ENCODE peak calls at places on chromosomes 6 and 20, in five cellular contexts. One of them, this sample, is unnamed.

GRCh38 chr6:159110013-159110412 is 59.2 kb upstream of the FNDC1 start:
- DNase-seq in WTC11: peak
- DNase-seq in astrocyte of the spinal cord: peak
- DNase-seq in Calu3: peak
- DNase-seq in endodermal cell: peak
- DNase-seq in this sample: no peak

GRCh38 chr6:112007805-112008204 is 46.1 kb upstream of the CCN6 start:
- DNase-seq in WTC11: no peak
- DNase-seq in astrocyte of the spinal cord: no peak
- DNase-seq in Calu3: no peak
- DNase-seq in endodermal cell: no peak
- DNase-seq in this sample: no peak

GRCh38 chr6:71444222-71444621 is 155.6 kb downstream of the OGFRL1 start:
- DNase-seq in WTC11: no peak
- DNase-seq in astrocyte of the spinal cord: no peak
- DNase-seq in Calu3: no peak
- DNase-seq in endodermal cell: no peak
- DNase-seq in this sample: no peak

GRCh38 chr6:20153194-20153593 is 59.1 kb downstream of the MBOAT1 start:
- DNase-seq in WTC11: no peak
- DNase-seq in astrocyte of the spinal cord: no peak
- DNase-seq in Calu3: no peak
- DNase-seq in endodermal cell: peak
- DNase-seq in this sample: no peak

GRCh38 chr6:10322991-10323390 is 91.9 kb downstream of the TFAP2A start:
- DNase-seq in WTC11: no peak
- DNase-seq in astrocyte of the spinal cord: no peak
- DNase-seq in Calu3: no peak
- DNase-seq in endodermal cell: no peak
- DNase-seq in this sample: no peak

GRCh38 chr6:108200631-108201030 is 34.8 kb downstream of the NR2E1 start:
- DNase-seq in WTC11: no peak
- DNase-seq in astrocyte of the spinal cord: peak
- DNase-seq in Calu3: peak
- DNase-seq in endodermal cell: no peak
- DNase-seq in this sample: no peak

GRCh38 chr6:56370591-56371198 is 123.3 kb upstream of the COL21A1 start:
- DNase-seq in WTC11: no peak
- DNase-seq in astrocyte of the spinal cord: peak
- DNase-seq in Calu3: no peak
- DNase-seq in endodermal cell: no peak
- DNase-seq in this sample: peak

GRCh38 chr6:151317206-151317994 is 74.0 kb downstream of the ZBTB2 start:
- DNase-seq in WTC11: no peak
- DNase-seq in astrocyte of the spinal cord: peak
- DNase-seq in Calu3: no peak
- DNase-seq in endodermal cell: no peak
- DNase-seq in this sample: no peak

GRCh38 chr6:149028767-149029405 is 282.1 kb downstream of the UST start:
- DNase-seq in WTC11: no peak
- DNase-seq in astrocyte of the spinal cord: peak
- DNase-seq in Calu3: peak
- DNase-seq in endodermal cell: no peak
- DNase-seq in this sample: peak

GRCh38 chr20:44083220-44083933 is 103.6 kb downstream of the JPH2 start:
- DNase-seq in WTC11: no peak
- DNase-seq in astrocyte of the spinal cord: peak
- DNase-seq in Calu3: peak
- DNase-seq in endodermal cell: no peak
- DNase-seq in this sample: no peak

GRCh38 chr20:57316795-57317201 is 12.8 kb upstream of the SPO11 start:
- DNase-seq in WTC11: no peak
- DNase-seq in astrocyte of the spinal cord: no peak
- DNase-seq in Calu3: no peak
- DNase-seq in endodermal cell: peak
- DNase-seq in this sample: no peak

GRCh38 chr6:156423829-156424228 is 353.3 kb upstream of the ARID1B start:
- DNase-seq in WTC11: no peak
- DNase-seq in astrocyte of the spinal cord: no peak
- DNase-seq in Calu3: no peak
- DNase-seq in endodermal cell: no peak
- DNase-seq in this sample: no peak

GRCh38 chr20:63578224-63579016 is 4.4 kb upstream of the HELZ2 start:
- DNase-seq in WTC11: no peak
- DNase-seq in astrocyte of the spinal cord: no peak
- DNase-seq in Calu3: no peak
- DNase-seq in endodermal cell: no peak
- DNase-seq in this sample: no peak

GRCh38 chr20:63577317-63577894 is 3.4 kb upstream of the HELZ2 start:
- DNase-seq in WTC11: no peak
- DNase-seq in astrocyte of the spinal cord: no peak
- DNase-seq in Calu3: no peak
- DNase-seq in endodermal cell: no peak
- DNase-seq in this sample: no peak

GRCh38 chr20:63582382-63583063 is 8.5 kb upstream of the HELZ2 start:
- DNase-seq in WTC11: no peak
- DNase-seq in astrocyte of the spinal cord: no peak
- DNase-seq in Calu3: no peak
- DNase-seq in endodermal cell: no peak
- DNase-seq in this sample: no peak

GRCh38 chr20:63579017-63579705 is 5.1 kb upstream of the HELZ2 start:
- DNase-seq in WTC11: no peak
- DNase-seq in astrocyte of the spinal cord: no peak
- DNase-seq in Calu3: no peak
- DNase-seq in endodermal cell: no peak
- DNase-seq in this sample: no peak

GRCh38 chr20:63580796-63581461 is 6.9 kb upstream of the HELZ2 start:
- DNase-seq in WTC11: peak
- DNase-seq in astrocyte of the spinal cord: peak
- DNase-seq in Calu3: peak
- DNase-seq in endodermal cell: peak
- DNase-seq in this sample: no peak
- TF ChIP-seq CTCF in WTC11: no peak
- TF ChIP-seq CTCF in astrocyte of the spinal cord: peak
- TF ChIP-seq CTCF in Calu3: peak
- TF ChIP-seq CTCF in endodermal cell: peak
- TF ChIP-seq CTCF in this sample: peak

GRCh38 chr6:17593246-17593645 is 6.9 kb upstream of the FAM8A1 start:
- DNase-seq in WTC11: no peak
- DNase-seq in astrocyte of the spinal cord: no peak
- DNase-seq in Calu3: no peak
- DNase-seq in endodermal cell: no peak
- DNase-seq in this sample: no peak
- TF ChIP-seq CTCF in WTC11: no peak
- TF ChIP-seq CTCF in astrocyte of the spinal cord: no peak
- TF ChIP-seq CTCF in Calu3: no peak
- TF ChIP-seq CTCF in endodermal cell: no peak
- TF ChIP-seq CTCF in this sample: no peak

GRCh38 chr20:10404023-10404628 is 29.9 kb downstream of the MKKS start:
- DNase-seq in WTC11: no peak
- DNase-seq in astrocyte of the spinal cord: no peak
- DNase-seq in Calu3: no peak
- DNase-seq in endodermal cell: no peak
- DNase-seq in this sample: no peak
- TF ChIP-seq CTCF in WTC11: no peak
- TF ChIP-seq CTCF in astrocyte of the spinal cord: no peak
- TF ChIP-seq CTCF in Calu3: no peak
- TF ChIP-seq CTCF in endodermal cell: no peak
- TF ChIP-seq CTCF in this sample: no peak

DNA sequence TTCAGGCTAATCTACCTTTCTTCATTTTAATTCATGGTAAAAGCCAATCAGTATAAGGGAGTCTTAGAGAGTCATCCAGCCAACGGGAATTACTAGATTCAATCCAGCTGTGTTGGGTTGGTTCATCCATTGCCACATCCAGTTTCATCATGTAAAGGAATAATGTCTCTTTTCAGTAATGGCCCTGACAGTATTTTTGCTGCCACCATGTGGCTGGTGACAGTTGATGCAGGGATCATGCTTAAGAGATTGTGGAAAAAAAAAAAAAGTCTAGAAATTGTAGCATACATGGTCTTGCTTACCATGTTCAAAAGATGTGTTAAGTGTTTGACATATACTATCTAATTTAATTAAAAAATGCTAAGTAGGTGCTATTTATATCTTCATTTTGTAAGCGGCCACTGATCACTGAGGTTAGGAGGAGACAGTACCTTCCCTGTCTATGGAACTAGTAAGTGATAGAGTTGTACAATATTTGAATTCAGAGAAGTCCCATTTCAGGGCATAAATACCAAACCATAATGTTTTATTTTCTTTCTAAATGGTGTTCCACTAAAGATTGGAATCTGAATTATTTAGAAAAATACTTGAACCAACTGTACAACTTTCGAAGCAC is 135.9 kb downstream of the KHDRBS2 start:
- DNase-seq in WTC11: no peak
- DNase-seq in astrocyte of the spinal cord: peak
- DNase-seq in Calu3: peak
- DNase-seq in endodermal cell: peak
- DNase-seq in this sample: peak
- TF ChIP-seq CTCF in WTC11: peak
- TF ChIP-seq CTCF in astrocyte of the spinal cord: peak
- TF ChIP-seq CTCF in Calu3: peak
- TF ChIP-seq CTCF in endodermal cell: peak
- TF ChIP-seq CTCF in this sample: peak

GRCh38 chr6:150076196-150076893 is 7.4 kb upstream of the ULBP3 start:
- DNase-seq in WTC11: no peak
- DNase-seq in astrocyte of the spinal cord: peak
- DNase-seq in Calu3: no peak
- DNase-seq in endodermal cell: no peak
- DNase-seq in this sample: no peak
- TF ChIP-seq CTCF in WTC11: no peak
- TF ChIP-seq CTCF in astrocyte of the spinal cord: no peak
- TF ChIP-seq CTCF in Calu3: no peak
- TF ChIP-seq CTCF in endodermal cell: peak
- TF ChIP-seq CTCF in this sample: no peak

GRCh38 chr20:23052904-23053303 is 3.4 kb upstream of the THBD start:
- DNase-seq in WTC11: no peak
- DNase-seq in astrocyte of the spinal cord: no peak
- DNase-seq in Calu3: no peak
- DNase-seq in endodermal cell: no peak
- DNase-seq in this sample: no peak

GRCh38 chr20:23049201-23049932 is at the start of gene THBD:
- DNase-seq in WTC11: peak
- DNase-seq in astrocyte of the spinal cord: peak
- DNase-seq in Calu3: peak
- DNase-seq in endodermal cell: peak
- DNase-seq in this sample: peak

GRCh38 chr20:23049933-23050838 is 714 bp upstream of the THBD start:
- DNase-seq in WTC11: peak
- DNase-seq in astrocyte of the spinal cord: peak
- DNase-seq in Calu3: peak
- DNase-seq in endodermal cell: peak
- DNase-seq in this sample: peak

GRCh38 chr20:23048283-23049200 is 930 bp downstream of the THBD start:
- DNase-seq in WTC11: peak
- DNase-seq in astrocyte of the spinal cord: no peak
- DNase-seq in Calu3: peak
- DNase-seq in endodermal cell: peak
- DNase-seq in this sample: peak

DNA sequence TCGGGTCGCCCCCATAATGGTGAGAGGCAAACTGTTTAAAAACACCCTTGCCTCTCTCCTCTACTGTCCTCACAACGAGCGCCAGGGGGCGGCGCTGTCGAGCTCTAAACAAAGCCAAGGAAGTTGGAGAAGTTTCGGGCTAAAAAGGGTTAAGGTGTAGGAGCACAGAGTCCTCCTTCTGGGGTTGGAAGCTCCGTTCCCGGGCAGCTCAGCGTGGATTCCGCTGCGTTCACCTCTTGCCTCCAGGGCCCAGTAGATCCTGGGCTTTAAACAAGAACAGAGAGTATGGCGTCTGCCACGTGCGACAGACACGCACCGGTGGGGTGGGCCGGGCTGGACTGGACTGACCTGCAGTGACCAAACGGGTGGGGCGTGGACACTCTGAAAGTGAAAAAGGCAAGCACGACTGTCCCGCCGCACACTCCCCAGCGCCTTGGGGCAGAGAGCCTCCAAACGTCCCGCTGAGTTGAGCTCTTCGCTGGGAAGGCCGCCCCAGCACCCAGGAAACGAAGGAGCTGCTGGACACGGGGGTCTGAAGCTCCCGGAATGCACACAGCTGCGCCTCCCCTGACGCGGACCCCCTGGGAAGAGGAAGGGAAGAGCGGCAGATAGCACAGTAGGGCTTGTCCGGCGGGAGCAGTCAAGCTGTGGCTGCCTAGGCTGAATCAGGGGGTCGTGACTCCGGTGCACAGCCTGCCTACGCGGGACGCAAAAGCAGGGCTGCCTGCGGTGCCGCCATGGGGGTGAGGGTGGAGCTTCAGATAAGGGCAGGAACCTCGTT is 1.6 kb upstream of the THBD start:
- DNase-seq in WTC11: peak
- DNase-seq in astrocyte of the spinal cord: peak
- DNase-seq in Calu3: no peak
- DNase-seq in endodermal cell: peak
- DNase-seq in this sample: peak
- TF ChIP-seq CTCF in WTC11: peak
- TF ChIP-seq CTCF in astrocyte of the spinal cord: peak
- TF ChIP-seq CTCF in Calu3: no peak
- TF ChIP-seq CTCF in endodermal cell: peak
- TF ChIP-seq CTCF in this sample: peak

GRCh38 chr6:101392561-101393230 is 812 bp upstream of the GRIK2 start:
- DNase-seq in WTC11: peak
- DNase-seq in astrocyte of the spinal cord: no peak
- DNase-seq in Calu3: no peak
- DNase-seq in endodermal cell: peak
- DNase-seq in this sample: no peak

GRCh38 chr6:101380861-101381630 is 12.5 kb upstream of the GRIK2 start:
- DNase-seq in WTC11: no peak
- DNase-seq in astrocyte of the spinal cord: no peak
- DNase-seq in Calu3: no peak
- DNase-seq in endodermal cell: no peak
- DNase-seq in this sample: no peak

GRCh38 chr6:101391772-101392560 is 1.5 kb upstream of the GRIK2 start:
- DNase-seq in WTC11: peak
- DNase-seq in astrocyte of the spinal cord: no peak
- DNase-seq in Calu3: no peak
- DNase-seq in endodermal cell: peak
- DNase-seq in this sample: no peak

GRCh38 chr6:101386982-101387381 is 6.5 kb upstream of the GRIK2 start:
- DNase-seq in WTC11: no peak
- DNase-seq in astrocyte of the spinal cord: no peak
- DNase-seq in Calu3: no peak
- DNase-seq in endodermal cell: peak
- DNase-seq in this sample: no peak
- TF ChIP-seq CTCF in WTC11: no peak
- TF ChIP-seq CTCF in astrocyte of the spinal cord: peak
- TF ChIP-seq CTCF in Calu3: no peak
- TF ChIP-seq CTCF in endodermal cell: peak
- TF ChIP-seq CTCF in this sample: no peak